ENCODE peak calls at places on chromosomes 6 and 20, in ten cellular contexts. F, N, L, B, Z, J, X, M, W and C are unnamed samples.

GRCh38 chr6:117477988-117478852 is 4.3 kb upstream of the DCBLD1 start:
- DNase-seq in N (no peak), Z (no peak), F (no peak), M (no peak), J (no peak), B (peak), W (peak), L (peak), X (no peak), C (peak)

GRCh38 chr6:160194808-160195207 is 63.8 kb downstream of the SLC22A2 start:
- DNase-seq in W (no peak), B (no peak), N (no peak), F (no peak), Z (no peak), L (no peak), X (no peak), M (no peak), J (no peak), C (no peak)

GRCh38 chr6:136136274-136136673 is 113.8 kb downstream of the MTFR2 start:
- DNase-seq in W (no peak), B (no peak), X (no peak), Z (no peak), M (no peak), F (no peak), N (no peak), L (no peak), J (no peak), C (no peak)

GRCh38 chr20:48737463-48738093 is 90.2 kb downstream of the PREX1 start:
- DNase-seq in F (no peak), Z (no peak), N (no peak), L (no peak), B (no peak), J (no peak), W (no peak), X (no peak), M (no peak), C (no peak)

GRCh38 chr20:4060054-4060795 is 44.9 kb upstream of the RNF24 start:
- DNase-seq in F (no peak), Z (peak), J (peak), W (no peak), L (no peak), N (no peak), M (no peak), B (no peak), X (no peak), C (no peak)

GRCh38 chr6:43814865-43815264 is 44.9 kb downstream of the VEGFA start:
- DNase-seq in B (no peak), W (no peak), F (no peak), Z (no peak), J (no peak), X (no peak), L (no peak), N (no peak), M (no peak), C (no peak)

GRCh38 chr6:132188865-132189264 is 212.4 kb downstream of the MOXD1 start:
- DNase-seq in J (no peak), B (no peak), F (no peak), Z (no peak), M (no peak), L (no peak), X (no peak), N (no peak), W (peak), C (peak)

GRCh38 chr6:110068592-110068967 is 90.5 kb downstream of the GPR6 start:
- DNase-seq in L (no peak), J (no peak), F (no peak), N (no peak), X (no peak), Z (no peak), M (no peak), W (no peak), B (no peak), C (no peak)

GRCh38 chr6:166364480-166364879 is 18.3 kb downstream of the MPC1 start:
- DNase-seq in J (no peak), L (no peak), Z (no peak), M (no peak), N (no peak), B (no peak), F (no peak), W (no peak), X (no peak), C (no peak)

GRCh38 chr6:117448011-117448410 is 22.3 kb upstream of the ROS1 start:
- DNase-seq in Z (no peak), B (no peak), N (no peak), L (no peak), F (no peak), J (no peak), W (no peak), M (no peak), X (no peak), C (no peak)